ENCODE peak calls at places on chromosomes 6 and 20, in four cellular contexts. One of them, this sample, is unnamed.

GRCh38 chr6:111993342-111993741 is 60.6 kb upstream of the CCN6 start:
- DNase-seq in dorsolateral prefrontal cortex: no peak
- DNase-seq in DND-41: peak
- DNase-seq in stomach: no peak
- DNase-seq in this sample: no peak

GRCh38 chr20:52193886-52194545 is 2.4 kb upstream of the ZFP64 start:
- DNase-seq in DND-41: no peak
- DNase-seq in stomach: no peak
- DNase-seq in dorsolateral prefrontal cortex: no peak
- DNase-seq in this sample: no peak

GRCh38 chr6:110710115-110710514 is 105.2 kb downstream of the CDK19 start:
- DNase-seq in dorsolateral prefrontal cortex: no peak
- DNase-seq in DND-41: no peak
- DNase-seq in stomach: no peak
- DNase-seq in this sample: no peak

GRCh38 chr20:48603116-48603818 is 224.5 kb downstream of the PREX1 start:
- DNase-seq in stomach: no peak
- DNase-seq in dorsolateral prefrontal cortex: no peak
- DNase-seq in DND-41: no peak
- DNase-seq in this sample: no peak

GRCh38 chr6:150420926-150421325 is 52.1 kb downstream of the IYD start:
- DNase-seq in stomach: no peak
- DNase-seq in dorsolateral prefrontal cortex: no peak
- DNase-seq in DND-41: no peak
- DNase-seq in this sample: no peak

GRCh38 chr20:25461766-25462165 is 54.3 kb downstream of the GINS1 start:
- DNase-seq in dorsolateral prefrontal cortex: no peak
- DNase-seq in stomach: no peak
- DNase-seq in DND-41: no peak
- DNase-seq in this sample: no peak

GRCh38 chr6:44003345-44004061 is 123.7 kb downstream of the MRPL14 start:
- DNase-seq in dorsolateral prefrontal cortex: no peak
- DNase-seq in stomach: no peak
- DNase-seq in DND-41: no peak
- DNase-seq in this sample: no peak

GRCh38 chr6:110320307-110320706 is 37.8 kb downstream of the METTL24 start:
- DNase-seq in dorsolateral prefrontal cortex: no peak
- DNase-seq in DND-41: no peak
- DNase-seq in stomach: no peak
- DNase-seq in this sample: no peak

GRCh38 chr6:102619585-102619984 is 1226.1 kb downstream of the GRIK2 start:
- DNase-seq in stomach: no peak
- DNase-seq in dorsolateral prefrontal cortex: no peak
- DNase-seq in DND-41: no peak
- DNase-seq in this sample: peak

GRCh38 chr20:22781869-22782268 is 197.5 kb upstream of the FOXA2 start:
- DNase-seq in DND-41: no peak
- DNase-seq in stomach: no peak
- DNase-seq in dorsolateral prefrontal cortex: no peak
- DNase-seq in this sample: no peak

GRCh38 chr6:19880066-19880465 is 42.9 kb downstream of the ID4 start:
- DNase-seq in DND-41: no peak
- DNase-seq in dorsolateral prefrontal cortex: no peak
- DNase-seq in stomach: no peak
- DNase-seq in this sample: no peak

GRCh38 chr6:9408718-9409117 is 973.4 kb upstream of the SLC35B3 start:
- DNase-seq in stomach: no peak
- DNase-seq in DND-41: no peak
- DNase-seq in dorsolateral prefrontal cortex: no peak
- DNase-seq in this sample: peak

GRCh38 chr6:46042355-46042999 is 26.8 kb upstream of the CLIC5 start:
- DNase-seq in stomach: no peak
- DNase-seq in dorsolateral prefrontal cortex: no peak
- DNase-seq in DND-41: peak
- DNase-seq in this sample: peak

GRCh38 chr6:53496797-53497196 is 48.1 kb downstream of the GCLC start:
- DNase-seq in stomach: no peak
- DNase-seq in DND-41: no peak
- DNase-seq in dorsolateral prefrontal cortex: no peak
- DNase-seq in this sample: peak

GRCh38 chr6:17798477-17798876 is 91.8 kb upstream of the NUP153 start:
- DNase-seq in dorsolateral prefrontal cortex: no peak
- DNase-seq in stomach: no peak
- DNase-seq in DND-41: no peak
- DNase-seq in this sample: no peak

GRCh38 chr6:136792066-136792944 is at the start of gene MAP3K5:
- DNase-seq in DND-41: peak
- DNase-seq in stomach: peak
- DNase-seq in dorsolateral prefrontal cortex: peak
- DNase-seq in this sample: peak

GRCh38 chr20:45121388-45121787 is 2.9 kb downstream of the WFDC12 start:
- DNase-seq in DND-41: no peak
- DNase-seq in dorsolateral prefrontal cortex: no peak
- DNase-seq in stomach: no peak
- DNase-seq in this sample: no peak

GRCh38 chr6:36984581-36985383 is 1.2 kb downstream of the MTCH1 start:
- DNase-seq in DND-41: peak
- DNase-seq in stomach: no peak
- DNase-seq in dorsolateral prefrontal cortex: no peak
- DNase-seq in this sample: peak

GRCh38 chr20:61434361-61434781 is 182.3 kb downstream of the CDH4 start:
- DNase-seq in stomach: no peak
- DNase-seq in DND-41: no peak
- DNase-seq in dorsolateral prefrontal cortex: no peak
- DNase-seq in this sample: no peak

GRCh38 chr6:11606287-11606686 is 68.7 kb downstream of the TMEM170B start:
- DNase-seq in dorsolateral prefrontal cortex: no peak
- DNase-seq in stomach: peak
- DNase-seq in DND-41: no peak
- DNase-seq in this sample: no peak

GRCh38 chr20:50409495-50409894 is 100.7 kb upstream of the PTPN1 start:
- DNase-seq in stomach: no peak
- DNase-seq in DND-41: no peak
- DNase-seq in dorsolateral prefrontal cortex: no peak
- DNase-seq in this sample: no peak

GRCh38 chr6:99425647-99426453 is 742 bp upstream of the PNISR start:
- DNase-seq in dorsolateral prefrontal cortex: peak
- DNase-seq in stomach: peak
- DNase-seq in DND-41: peak
- DNase-seq in this sample: peak

GRCh38 chr6:34115396-34116314 is 30.2 kb downstream of the GRM4 start:
- DNase-seq in DND-41: peak
- DNase-seq in dorsolateral prefrontal cortex: no peak
- DNase-seq in stomach: no peak
- DNase-seq in this sample: peak

GRCh38 chr6:148251286-148251685 is 91.4 kb upstream of the SASH1 start:
- DNase-seq in DND-41: no peak
- DNase-seq in dorsolateral prefrontal cortex: no peak
- DNase-seq in stomach: no peak
- DNase-seq in this sample: peak

DNA sequence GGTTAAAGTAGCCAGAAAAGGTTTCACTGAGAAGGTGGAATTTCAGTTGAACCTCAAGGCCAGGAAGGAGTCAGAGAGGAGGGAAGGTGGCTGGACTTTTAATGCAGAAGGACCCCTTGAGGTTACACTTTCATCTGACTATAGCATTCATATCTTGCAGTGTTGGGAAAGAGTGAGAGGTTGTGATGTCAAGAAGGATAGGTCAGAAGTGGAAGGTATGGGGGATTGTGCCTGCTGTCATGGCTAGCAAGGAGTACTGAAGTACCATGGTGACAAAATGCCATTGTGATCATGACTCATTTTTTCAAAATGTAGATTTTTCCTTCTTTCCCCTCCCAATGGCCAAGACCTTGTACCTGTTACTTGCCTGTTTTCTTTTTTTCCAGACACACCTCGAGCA is 5.2 kb upstream of the BACH2 start:
- DNase-seq in stomach: no peak
- DNase-seq in dorsolateral prefrontal cortex: no peak
- DNase-seq in DND-41: no peak
- DNase-seq in this sample: no peak
- TF ChIP-seq CTCF in stomach: no peak
- TF ChIP-seq CTCF in dorsolateral prefrontal cortex: no peak
- TF ChIP-seq CTCF in DND-41: no peak
- TF ChIP-seq CTCF in this sample: no peak

GRCh38 chr6:108142240-108142639 is 23.6 kb upstream of the NR2E1 start:
- DNase-seq in DND-41: no peak
- DNase-seq in dorsolateral prefrontal cortex: no peak
- DNase-seq in stomach: no peak
- DNase-seq in this sample: no peak

DNA sequence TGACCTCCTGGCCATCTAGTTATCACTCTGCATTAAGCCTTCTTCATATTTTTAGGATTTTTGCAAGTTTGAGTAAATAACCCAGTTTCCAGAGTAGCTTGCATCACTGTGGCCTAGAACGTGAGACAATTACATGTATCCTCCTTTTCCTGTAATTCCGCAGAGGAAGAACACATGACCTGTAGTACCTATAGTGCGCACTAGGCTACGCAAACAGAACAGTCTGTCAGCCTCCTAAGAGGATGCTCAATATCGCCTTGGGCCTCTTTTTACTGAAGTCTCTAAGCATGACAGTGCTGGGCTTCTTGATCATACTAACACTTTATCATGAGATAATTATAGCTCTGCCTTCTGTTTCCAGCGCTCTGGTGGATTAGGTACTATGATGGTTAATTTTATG is 20.2 kb upstream of the NR2E1 start:
- DNase-seq in stomach: no peak
- DNase-seq in DND-41: no peak
- DNase-seq in dorsolateral prefrontal cortex: no peak
- DNase-seq in this sample: no peak
- TF ChIP-seq CTCF in stomach: no peak
- TF ChIP-seq CTCF in DND-41: peak
- TF ChIP-seq CTCF in dorsolateral prefrontal cortex: no peak
- TF ChIP-seq CTCF in this sample: no peak

GRCh38 chr6:10414766-10415592 is at the start of gene TFAP2A:
- DNase-seq in DND-41: no peak
- DNase-seq in dorsolateral prefrontal cortex: no peak
- DNase-seq in stomach: no peak
- DNase-seq in this sample: peak
- TF ChIP-seq CTCF in DND-41: no peak
- TF ChIP-seq CTCF in dorsolateral prefrontal cortex: no peak
- TF ChIP-seq CTCF in stomach: no peak
- TF ChIP-seq CTCF in this sample: peak

DNA sequence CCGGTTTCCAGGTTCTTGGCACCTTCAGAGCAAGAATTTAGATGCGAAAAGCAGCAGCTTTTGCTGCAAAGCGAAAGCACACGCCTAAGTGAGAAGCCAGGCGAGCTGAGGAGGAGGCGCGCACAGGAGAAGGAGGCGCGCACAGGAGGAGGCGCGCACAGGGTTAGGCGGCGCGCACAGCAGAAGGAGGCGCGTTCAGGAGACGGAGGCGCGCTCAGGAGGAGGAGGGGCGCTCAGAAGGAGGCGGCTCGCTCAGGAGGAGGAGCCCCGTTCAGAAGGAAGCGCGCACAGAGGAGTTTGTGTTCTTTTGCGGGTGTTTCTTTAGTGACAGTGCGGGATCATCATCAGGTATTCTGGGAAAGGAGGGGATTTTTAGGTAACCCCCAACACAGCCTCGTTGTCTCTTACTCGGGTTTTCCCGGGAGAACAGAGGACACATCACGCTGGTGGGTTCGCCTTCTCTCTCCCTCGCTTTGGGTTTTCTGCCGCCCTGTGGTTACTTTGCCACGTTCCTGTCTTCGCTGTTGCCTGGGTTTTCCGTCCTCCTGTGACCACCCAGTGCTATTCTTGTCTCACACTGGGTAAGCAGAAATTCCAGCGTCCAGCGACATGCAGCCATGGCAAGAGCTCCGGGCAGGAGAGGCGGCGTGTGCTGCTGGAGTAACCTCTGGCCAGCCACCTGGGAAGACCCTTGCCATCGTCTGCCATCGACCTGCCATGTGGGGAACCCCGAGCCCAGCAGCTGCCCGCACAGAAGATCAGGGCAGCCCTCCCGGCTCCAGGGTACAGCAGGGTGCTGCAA is 47.0 kb downstream of the WDR27 start:
- DNase-seq in dorsolateral prefrontal cortex: no peak
- DNase-seq in stomach: peak
- DNase-seq in DND-41: peak
- DNase-seq in this sample: peak
- TF ChIP-seq CTCF in dorsolateral prefrontal cortex: peak
- TF ChIP-seq CTCF in stomach: no peak
- TF ChIP-seq CTCF in DND-41: no peak
- TF ChIP-seq CTCF in this sample: peak

GRCh38 chr20:37543828-37544227 is 16.2 kb upstream of the BLCAP start:
- DNase-seq in dorsolateral prefrontal cortex: no peak
- DNase-seq in DND-41: no peak
- DNase-seq in stomach: no peak
- DNase-seq in this sample: peak
- TF ChIP-seq CTCF in dorsolateral prefrontal cortex: no peak
- TF ChIP-seq CTCF in DND-41: peak
- TF ChIP-seq CTCF in stomach: no peak
- TF ChIP-seq CTCF in this sample: peak

GRCh38 chr6:6694368-6694780 is 105.9 kb downstream of the LY86 start:
- DNase-seq in stomach: no peak
- DNase-seq in dorsolateral prefrontal cortex: no peak
- DNase-seq in DND-41: no peak
- DNase-seq in this sample: no peak
- TF ChIP-seq CTCF in stomach: no peak
- TF ChIP-seq CTCF in dorsolateral prefrontal cortex: no peak
- TF ChIP-seq CTCF in DND-41: peak
- TF ChIP-seq CTCF in this sample: no peak

This sample was measured in PC-3.